ENCODE peak calls at places on chromosomes 3 and 15, in nine cellular contexts. One of them, this sample, is unnamed.

GRCh38 chr3:69368129-69368741 is 17.7 kb downstream of the FRMD4B start:
- DNase-seq in skeletal muscle cell: peak
- DNase-seq in EH: peak
- DNase-seq in GM13977: peak
- DNase-seq in activated gamma-delta T cell: no peak
- DNase-seq in fibroblast of lung: no peak
- DNase-seq in stimulated activated CD4-positive, alpha-beta T cell treated with anti-CD3 and anti-CD28 coated beads, Interleukin-4, amount 100 ng/mL, for 48 hours: no peak
- DNase-seq in activated CD4-positive, alpha-beta T cell treated with anti-CD3 and anti-CD28 coated beads for 24 hours: no peak
- DNase-seq in uterus: no peak
- DNase-seq in this sample: no peak

GRCh38 chr3:150733936-150734794 is 28.8 kb downstream of the SIAH2 start:
- DNase-seq in activated gamma-delta T cell: no peak
- DNase-seq in fibroblast of lung: no peak
- DNase-seq in uterus: no peak
- DNase-seq in stimulated activated CD4-positive, alpha-beta T cell treated with anti-CD3 and anti-CD28 coated beads, Interleukin-4, amount 100 ng/mL, for 48 hours: no peak
- DNase-seq in EH: no peak
- DNase-seq in GM13977: no peak
- DNase-seq in skeletal muscle cell: no peak
- DNase-seq in activated CD4-positive, alpha-beta T cell treated with anti-CD3 and anti-CD28 coated beads for 24 hours: no peak
- DNase-seq in this sample: no peak

GRCh38 chr3:197443506-197443905 is 112.3 kb downstream of the BDH1 start:
- DNase-seq in GM13977: no peak
- DNase-seq in activated gamma-delta T cell: no peak
- DNase-seq in activated CD4-positive, alpha-beta T cell treated with anti-CD3 and anti-CD28 coated beads for 24 hours: no peak
- DNase-seq in skeletal muscle cell: no peak
- DNase-seq in stimulated activated CD4-positive, alpha-beta T cell treated with anti-CD3 and anti-CD28 coated beads, Interleukin-4, amount 100 ng/mL, for 48 hours: no peak
- DNase-seq in EH: no peak
- DNase-seq in fibroblast of lung: no peak
- DNase-seq in uterus: no peak
- DNase-seq in this sample: no peak

GRCh38 chr3:23808525-23808924 is 2.8 kb downstream of the UBE2E1 start:
- DNase-seq in uterus: no peak
- DNase-seq in fibroblast of lung: no peak
- DNase-seq in stimulated activated CD4-positive, alpha-beta T cell treated with anti-CD3 and anti-CD28 coated beads, Interleukin-4, amount 100 ng/mL, for 48 hours: no peak
- DNase-seq in activated CD4-positive, alpha-beta T cell treated with anti-CD3 and anti-CD28 coated beads for 24 hours: no peak
- DNase-seq in activated gamma-delta T cell: no peak
- DNase-seq in EH: no peak
- DNase-seq in skeletal muscle cell: no peak
- DNase-seq in GM13977: peak
- DNase-seq in this sample: no peak

GRCh38 chr3:11638669-11639402 is 4.9 kb downstream of the VGLL4 start:
- DNase-seq in stimulated activated CD4-positive, alpha-beta T cell treated with anti-CD3 and anti-CD28 coated beads, Interleukin-4, amount 100 ng/mL, for 48 hours: no peak
- DNase-seq in uterus: no peak
- DNase-seq in GM13977: no peak
- DNase-seq in activated gamma-delta T cell: no peak
- DNase-seq in skeletal muscle cell: no peak
- DNase-seq in activated CD4-positive, alpha-beta T cell treated with anti-CD3 and anti-CD28 coated beads for 24 hours: no peak
- DNase-seq in EH: no peak
- DNase-seq in fibroblast of lung: no peak
- DNase-seq in this sample: no peak

GRCh38 chr15:34708422-34708821 is 46.4 kb downstream of the GJD2 start:
- DNase-seq in skeletal muscle cell: no peak
- DNase-seq in fibroblast of lung: peak
- DNase-seq in EH: peak
- DNase-seq in activated CD4-positive, alpha-beta T cell treated with anti-CD3 and anti-CD28 coated beads for 24 hours: no peak
- DNase-seq in uterus: no peak
- DNase-seq in GM13977: peak
- DNase-seq in activated gamma-delta T cell: no peak
- DNase-seq in stimulated activated CD4-positive, alpha-beta T cell treated with anti-CD3 and anti-CD28 coated beads, Interleukin-4, amount 100 ng/mL, for 48 hours: no peak
- DNase-seq in this sample: peak

GRCh38 chr3:119973276-119973675 is 121.0 kb downstream of the GSK3B start:
- DNase-seq in activated gamma-delta T cell: no peak
- DNase-seq in activated CD4-positive, alpha-beta T cell treated with anti-CD3 and anti-CD28 coated beads for 24 hours: no peak
- DNase-seq in skeletal muscle cell: no peak
- DNase-seq in fibroblast of lung: no peak
- DNase-seq in EH: peak
- DNase-seq in uterus: no peak
- DNase-seq in GM13977: no peak
- DNase-seq in stimulated activated CD4-positive, alpha-beta T cell treated with anti-CD3 and anti-CD28 coated beads, Interleukin-4, amount 100 ng/mL, for 48 hours: no peak
- DNase-seq in this sample: no peak

GRCh38 chr15:65547841-65548240 is 17.6 kb downstream of the HACD3 start:
- DNase-seq in fibroblast of lung: no peak
- DNase-seq in activated CD4-positive, alpha-beta T cell treated with anti-CD3 and anti-CD28 coated beads for 24 hours: no peak
- DNase-seq in stimulated activated CD4-positive, alpha-beta T cell treated with anti-CD3 and anti-CD28 coated beads, Interleukin-4, amount 100 ng/mL, for 48 hours: no peak
- DNase-seq in skeletal muscle cell: no peak
- DNase-seq in activated gamma-delta T cell: no peak
- DNase-seq in GM13977: no peak
- DNase-seq in uterus: no peak
- DNase-seq in EH: no peak
- DNase-seq in this sample: no peak

GRCh38 chr15:81117136-81117535 is 16.9 kb upstream of the CFAP161 start:
- DNase-seq in activated gamma-delta T cell: no peak
- DNase-seq in GM13977: no peak
- DNase-seq in skeletal muscle cell: no peak
- DNase-seq in activated CD4-positive, alpha-beta T cell treated with anti-CD3 and anti-CD28 coated beads for 24 hours: no peak
- DNase-seq in EH: peak
- DNase-seq in fibroblast of lung: peak
- DNase-seq in stimulated activated CD4-positive, alpha-beta T cell treated with anti-CD3 and anti-CD28 coated beads, Interleukin-4, amount 100 ng/mL, for 48 hours: no peak
- DNase-seq in uterus: no peak
- DNase-seq in this sample: peak

GRCh38 chr3:156052115-156052514 is 68.3 kb upstream of the KCNAB1 start:
- DNase-seq in GM13977: no peak
- DNase-seq in stimulated activated CD4-positive, alpha-beta T cell treated with anti-CD3 and anti-CD28 coated beads, Interleukin-4, amount 100 ng/mL, for 48 hours: no peak
- DNase-seq in EH: no peak
- DNase-seq in activated CD4-positive, alpha-beta T cell treated with anti-CD3 and anti-CD28 coated beads for 24 hours: no peak
- DNase-seq in fibroblast of lung: no peak
- DNase-seq in uterus: no peak
- DNase-seq in skeletal muscle cell: no peak
- DNase-seq in activated gamma-delta T cell: no peak
- DNase-seq in this sample: no peak

This sample was measured in astrocyte of the spinal cord.